ENCODE peak calls at places on chromosome 11, in ten cellular contexts. E is left cardiac atrium; D is activated CD4-positive, alpha-beta T cell treated with anti-CD3 and anti-CD28 coated beads, Interleukin-2, amount 50 U/mL, for 24 hours; B is activated T-cell treated with anti-CD3 and anti-CD28 coated beads for 1 hour; Q is M059J; F is RPMI7951; P is NCI-H1417; S is NCI-H2171 treated with DMSO at 0.1 percent for 48 hours; T is GM23248; N is suprapubic skin. L is an unnamed sample.

GRCh38 chr11:123145220-123145619 is 49.8 kb downstream of the CLMP start:
- DNase-seq in E (peak), B (no peak), F (peak), Q (peak), S (peak), T (peak), P (no peak), D (no peak), N (no peak), L (no peak)

GRCh38 chr11:100981196-100981824 is 148.3 kb downstream of the PGR start:
- DNase-seq in E (no peak), S (no peak), P (peak), Q (peak), B (no peak), T (no peak), F (no peak), N (no peak), D (no peak), L (no peak)

GRCh38 chr11:134097146-134097545 is 28.3 kb downstream of the JAM3 start:
- DNase-seq in P (no peak), E (no peak), S (no peak), Q (no peak), D (no peak), T (peak), N (no peak), B (no peak), F (no peak), L (no peak)

GRCh38 chr11:118002010-118002540 is 15.9 kb downstream of the IL10RA start:
- DNase-seq in D (peak), E (no peak), B (no peak), Q (no peak), N (no peak), F (no peak), S (no peak), T (no peak), P (no peak), L (no peak)

GRCh38 chr11:107665016-107665415 is 46.8 kb downstream of the SLN start:
- DNase-seq in Q (no peak), D (no peak), T (no peak), E (no peak), S (no peak), F (peak), N (no peak), B (no peak), P (no peak), L (no peak)

GRCh38 chr11:12359761-12360160 is 17.6 kb upstream of the PARVA start:
- DNase-seq in D (no peak), F (no peak), B (no peak), Q (no peak), E (no peak), T (peak), N (no peak), P (no peak), S (no peak), L (no peak)

GRCh38 chr11:130580372-130580771 is 131.9 kb downstream of the ADAMTS15 start:
- DNase-seq in B (no peak), Q (peak), P (no peak), T (peak), D (no peak), S (peak), N (no peak), F (peak), E (peak), L (no peak)

GRCh38 chr11:67545280-67545679 is 22.0 kb upstream of the CABP2 start:
- DNase-seq in S (no peak), Q (no peak), P (no peak), T (no peak), D (no peak), E (peak), N (no peak), B (no peak), F (no peak), L (peak)

GRCh38 chr11:102306817-102307814 is 10.2 kb upstream of the BIRC3 start:
- DNase-seq in D (no peak), B (no peak), E (no peak), F (no peak), P (peak), S (no peak), T (no peak), Q (no peak), N (no peak), L (peak)

GRCh38 chr11:119713361-119714040 is 15.5 kb downstream of the NECTIN1 start:
- DNase-seq in S (no peak), F (no peak), D (no peak), B (no peak), Q (no peak), T (no peak), E (no peak), P (no peak), N (no peak), L (peak)

GRCh38 chr11:68660066-68660810 is 24.1 kb upstream of the GAL start:
- DNase-seq in Q (no peak), N (no peak), S (no peak), T (no peak), E (no peak), F (no peak), D (no peak), P (no peak), B (no peak), L (no peak)

GRCh38 chr11:1820463-1821325 is 14.1 kb upstream of the SYT8 start:
- DNase-seq in P (no peak), B (no peak), S (no peak), D (no peak), E (no peak), T (peak), Q (peak), N (no peak), F (no peak), L (no peak)

GRCh38 chr11:16326679-16327297 is 29.6 kb downstream of the SOX6 start:
- DNase-seq in B (no peak), E (no peak), N (no peak), Q (no peak), D (no peak), P (no peak), F (peak), S (no peak), T (no peak), L (no peak)

GRCh38 chr11:23155503-23155902 is 295.2 kb upstream of the CCDC179 start:
- DNase-seq in N (no peak), D (no peak), B (no peak), S (no peak), P (no peak), E (no peak), F (no peak), T (no peak), Q (no peak), L (no peak)

GRCh38 chr11:17793642-17794170 is 59.1 kb downstream of the KCNC1 start:
- DNase-seq in N (no peak), P (no peak), B (no peak), D (no peak), E (no peak), S (no peak), Q (no peak), F (no peak), T (no peak), L (no peak)

GRCh38 chr11:134662629-134663360 is 250.8 kb upstream of the B3GAT1 start:
- DNase-seq in E (no peak), N (no peak), F (no peak), T (no peak), P (no peak), S (no peak), Q (no peak), B (no peak), D (no peak), L (peak)

GRCh38 chr11:14454861-14455632 is 44.6 kb downstream of the COPB1 start:
- DNase-seq in Q (peak), E (no peak), S (peak), B (no peak), P (peak), N (no peak), F (peak), T (peak), D (no peak), L (peak)

GRCh38 chr11:64144587-64145295 is 21.2 kb downstream of the MACROD1 start:
- DNase-seq in S (no peak), Q (no peak), D (no peak), T (no peak), N (no peak), F (no peak), E (no peak), B (no peak), P (peak), L (no peak)

GRCh38 chr11:44270403-44271192 is 39.3 kb downstream of the ALX4 start:
- DNase-seq in T (no peak), F (no peak), Q (no peak), P (no peak), S (no peak), B (no peak), E (no peak), N (no peak), D (no peak), L (no peak)

GRCh38 chr11:96715208-96715607 is 325.4 kb downstream of the JRKL start:
- DNase-seq in B (no peak), F (no peak), T (peak), E (no peak), Q (no peak), P (no peak), N (no peak), S (no peak), D (no peak), L (no peak)

GRCh38 chr11:133040289-133040893 is 491.9 kb downstream of the OPCML start:
- DNase-seq in B (no peak), F (peak), T (peak), D (no peak), Q (peak), P (peak), E (no peak), S (no peak), N (no peak), L (no peak)

GRCh38 chr11:67599149-67599548 is 7.6 kb upstream of the NDUFV1 start:
- DNase-seq in B (no peak), T (no peak), E (no peak), Q (no peak), F (no peak), N (no peak), S (no peak), P (no peak), D (no peak), L (no peak)

GRCh38 chr11:19398772-19399542 is 158.2 kb upstream of the E2F8 start:
- DNase-seq in Q (peak), N (no peak), B (no peak), S (no peak), T (peak), P (no peak), F (no peak), D (no peak), E (peak), L (no peak)

GRCh38 chr11:57315491-57315890 is 9.3 kb downstream of the TNKS1BP1 start:
- DNase-seq in S (no peak), T (no peak), E (no peak), B (no peak), N (no peak), P (peak), Q (no peak), D (no peak), F (no peak), L (peak)

GRCh38 chr11:112352907-112353306 is 92.2 kb upstream of the PLET1 start:
- DNase-seq in E (no peak), N (no peak), F (peak), P (no peak), D (no peak), Q (no peak), T (peak), B (no peak), S (no peak), L (no peak)

GRCh38 chr11:104956528-104956927 is 11.8 kb downstream of the CASP4 start:
- DNase-seq in B (no peak), N (no peak), Q (no peak), P (no peak), D (no peak), S (no peak), F (no peak), T (no peak), E (no peak), L (no peak)

GRCh38 chr11:131985769-131986393 is 615.5 kb downstream of the NTM start:
- DNase-seq in E (no peak), D (no peak), S (no peak), N (no peak), Q (no peak), T (no peak), B (no peak), P (no peak), F (no peak), L (no peak)

GRCh38 chr11:24233041-24233440 is 263.8 kb upstream of the LUZP2 start:
- DNase-seq in S (no peak), B (no peak), F (no peak), Q (peak), E (no peak), T (no peak), N (no peak), P (peak), D (no peak), L (no peak)

GRCh38 chr11:84990141-84990540 is 637.0 kb downstream of the DLG2 start:
- DNase-seq in F (no peak), T (no peak), E (no peak), D (no peak), P (no peak), B (no peak), Q (no peak), N (no peak), S (no peak), L (no peak)

GRCh38 chr11:66317322-66317765 is 500 bp upstream of the CD248 start:
- DNase-seq in D (no peak), B (peak), F (no peak), Q (no peak), N (no peak), P (no peak), T (peak), E (peak), S (no peak), L (peak)

GRCh38 chr11:118076754-118077281 is at the start of gene TMPRSS4:
- DNase-seq in Q (no peak), S (peak), B (no peak), N (no peak), D (no peak), F (no peak), E (no peak), P (peak), T (no peak), L (no peak)